ENCODE peak calls at places on chromosome 6, in four cellular contexts. Y, P, L and U are unnamed samples.

GRCh38 chr6:139852484-139853140 is 478.2 kb upstream of the CITED2 start:
- DNase-seq in L (no peak), Y (no peak), P (peak), U (no peak)

GRCh38 chr6:42104095-42104806 is 38.2 kb downstream of the C6orf132 start:
- DNase-seq in Y (peak), L (peak), P (no peak), U (no peak)

GRCh38 chr6:166512567-166512966 is 73.9 kb downstream of the RAMACL start:
- DNase-seq in Y (no peak), L (no peak), P (no peak), U (no peak)

GRCh38 chr6:156880913-156881312 is 103.7 kb downstream of the ARID1B start:
- DNase-seq in L (no peak), Y (no peak), P (no peak), U (no peak)

GRCh38 chr6:89313006-89313405 is 2.1 kb downstream of the GABRR2 start:
- DNase-seq in Y (no peak), L (no peak), P (peak), U (no peak)

GRCh38 chr6:168122011-168122410 is 43.0 kb upstream of the FRMD1 start:
- DNase-seq in P (no peak), L (no peak), Y (no peak), U (no peak)

GRCh38 chr6:30216096-30216495 is 2.9 kb upstream of the TRIM26 start:
- DNase-seq in L (no peak), P (no peak), Y (no peak), U (no peak)

GRCh38 chr6:112416885-112417284 is 69.8 kb downstream of the RFPL4B start:
- DNase-seq in P (no peak), L (no peak), Y (no peak), U (no peak)

GRCh38 chr6:130240232-130240631 is 17.5 kb upstream of the SAMD3 start:
- DNase-seq in Y (no peak), L (no peak), P (peak), U (no peak)

GRCh38 chr6:100118301-100118700 is 124.3 kb upstream of the MCHR2 start:
- DNase-seq in L (no peak), P (no peak), Y (no peak), U (no peak)

GRCh38 chr6:100117680-100118079 is 123.7 kb upstream of the MCHR2 start:
- DNase-seq in P (no peak), L (no peak), Y (no peak), U (no peak)

GRCh38 chr6:100115702-100116101 is 121.7 kb upstream of the MCHR2 start:
- DNase-seq in Y (no peak), L (no peak), P (no peak), U (no peak)

GRCh38 chr6:100119261-100119660 is 125.2 kb upstream of the MCHR2 start:
- DNase-seq in P (no peak), L (no peak), Y (no peak), U (no peak)

GRCh38 chr6:100116409-100117194 is 122.6 kb upstream of the MCHR2 start:
- DNase-seq in Y (peak), L (peak), P (peak), U (peak)
- TF ChIP-seq MAZ in Y (no peak), L (no peak), P (no peak), U (no peak)

DNA sequence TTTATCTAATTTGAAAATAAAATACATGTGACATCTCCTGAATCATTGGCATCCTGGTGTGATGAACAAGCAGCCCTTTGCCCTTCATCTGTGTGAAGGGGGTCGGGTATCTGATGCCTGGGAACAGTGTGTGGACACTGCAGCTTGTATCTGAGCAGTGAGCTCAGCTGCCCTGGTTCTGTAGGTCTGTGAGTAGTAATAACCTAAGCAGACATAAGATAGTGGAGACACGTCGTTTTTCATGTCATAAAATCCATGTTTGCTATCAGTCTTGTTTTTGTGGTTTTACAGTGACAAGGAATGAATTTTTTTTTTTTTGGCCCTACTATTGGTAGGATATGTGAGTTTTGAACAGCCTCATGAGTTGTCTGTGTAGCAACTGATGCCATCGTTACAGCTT is 133.0 kb downstream of the JARID2 start:
- DNase-seq in Y (no peak), L (peak), P (peak), U (no peak)
- TF ChIP-seq MAFK in Y (no peak), L (no peak), P (no peak), U (no peak)

GRCh38 chr6:35600659-35601125 is 88.0 kb upstream of the TULP1 start:
- DNase-seq in P (no peak), Y (no peak), L (no peak), U (no peak)

GRCh38 chr6:35594503-35595186 is 81.9 kb upstream of the TULP1 start:
- DNase-seq in Y (no peak), L (no peak), P (no peak), U (no peak)

GRCh38 chr6:35592178-35592577 is 79.5 kb upstream of the TULP1 start:
- DNase-seq in Y (no peak), L (no peak), P (no peak), U (no peak)

GRCh38 chr6:35599761-35600658 is 87.3 kb upstream of the TULP1 start:
- DNase-seq in P (peak), Y (no peak), L (no peak), U (no peak)

GRCh38 chr6:35596448-35597442 is 84.0 kb upstream of the TULP1 start:
- DNase-seq in Y (no peak), P (peak), L (no peak), U (peak)
- TF ChIP-seq MAZ in Y (no peak), P (no peak), L (no peak), U (no peak)

GRCh38 chr6:22785036-22785435 is 215.7 kb downstream of the HDGFL1 start:
- DNase-seq in P (peak), Y (no peak), L (no peak), U (no peak)

GRCh38 chr6:22783921-22784320 is 214.6 kb downstream of the HDGFL1 start:
- DNase-seq in Y (no peak), P (peak), L (no peak), U (no peak)

GRCh38 chr6:22789315-22789714 is 219.9 kb downstream of the HDGFL1 start:
- DNase-seq in L (no peak), P (no peak), Y (no peak), U (no peak)

GRCh38 chr6:22788038-22788437 is 218.7 kb downstream of the HDGFL1 start:
- DNase-seq in Y (no peak), L (no peak), P (no peak), U (no peak)

GRCh38 chr6:22784611-22785010 is 215.2 kb downstream of the HDGFL1 start:
- DNase-seq in P (peak), Y (no peak), L (no peak), U (no peak)
- TF ChIP-seq MAFK in P (no peak), Y (no peak), L (no peak), U (no peak)

GRCh38 chr6:117534974-117535373 is 52.5 kb downstream of the DCBLD1 start:
- DNase-seq in Y (no peak), L (no peak), P (no peak), U (no peak)
- TF ChIP-seq MAZ in Y (no peak), L (no peak), P (no peak), U (no peak)

GRCh38 chr6:31796993-31797385 is 1.4 kb upstream of the VARS1 start:
- DNase-seq in P (no peak), Y (no peak), L (no peak), U (no peak)

GRCh38 chr6:31795616-31796298 is at the start of gene VARS1:
- DNase-seq in L (peak), Y (peak), P (peak), U (peak)

GRCh38 chr6:31799781-31800180 is 4.2 kb upstream of the VARS1 start:
- DNase-seq in Y (no peak), L (no peak), P (no peak), U (no peak)

GRCh38 chr6:31794866-31795615 is 511 bp downstream of the VARS1 start:
- DNase-seq in Y (no peak), L (peak), P (no peak), U (no peak)

GRCh38 chr6:31797607-31798006 is 2.1 kb upstream of the VARS1 start:
- DNase-seq in P (no peak), Y (no peak), L (peak), U (no peak)
- TF ChIP-seq MAFK in P (no peak), Y (no peak), L (no peak), U (no peak)

DNA sequence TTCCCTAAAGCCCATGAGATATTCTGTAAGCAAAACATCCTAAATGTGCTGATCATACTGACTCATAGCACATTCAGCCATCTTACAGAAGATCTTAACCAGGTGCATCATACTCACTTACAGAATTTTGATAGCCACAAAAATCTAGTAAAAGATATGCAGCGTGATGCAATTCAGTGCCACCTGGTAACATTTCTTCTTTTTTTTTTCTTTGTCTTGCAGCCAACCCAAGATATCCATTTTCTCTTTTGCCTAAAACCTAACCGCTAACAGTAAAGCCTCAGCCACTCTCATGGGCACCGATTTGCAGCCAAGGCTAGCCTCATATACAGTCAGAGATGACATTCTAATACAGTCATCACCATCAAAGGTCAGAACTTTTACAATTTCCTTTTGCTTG is 293.3 kb downstream of the HACE1 start:
- DNase-seq in Y (no peak), P (no peak), L (no peak), U (no peak)
- TF ChIP-seq MAZ in Y (no peak), P (no peak), L (no peak), U (no peak)